ENCODE peak calls at places on chromosome 22, in seven cellular contexts. One of them, this sample, is unnamed.

GRCh38 chr22:48182896-48183805 is 1420.7 kb downstream of the TBC1D22A start:
- DNase-seq in GM04503: no peak
- DNase-seq in RWPE1: no peak
- DNase-seq in substantia nigra: no peak
- DNase-seq in prostate gland: no peak
- DNase-seq in activated CD4-positive, alpha-beta T cell treated with anti-CD3 and anti-CD28 coated beads, Interleukin-2, amount 50 U/mL, for 24 hours: no peak
- DNase-seq in hepatocyte: no peak
- DNase-seq in this sample: no peak

GRCh38 chr22:25019427-25020184 is 67.1 kb downstream of the KIAA1671 start:
- DNase-seq in GM04503: no peak
- DNase-seq in RWPE1: no peak
- DNase-seq in substantia nigra: no peak
- DNase-seq in prostate gland: no peak
- DNase-seq in activated CD4-positive, alpha-beta T cell treated with anti-CD3 and anti-CD28 coated beads, Interleukin-2, amount 50 U/mL, for 24 hours: no peak
- DNase-seq in hepatocyte: no peak
- DNase-seq in this sample: no peak

GRCh38 chr22:47307326-47307725 is 544.9 kb downstream of the TBC1D22A start:
- DNase-seq in GM04503: peak; percentile 17
- DNase-seq in RWPE1: peak; percentile 6
- DNase-seq in substantia nigra: no peak
- DNase-seq in prostate gland: no peak
- DNase-seq in activated CD4-positive, alpha-beta T cell treated with anti-CD3 and anti-CD28 coated beads, Interleukin-2, amount 50 U/mL, for 24 hours: no peak
- DNase-seq in hepatocyte: no peak
- DNase-seq in this sample: no peak

GRCh38 chr22:38657248-38657909 is 941 bp downstream of the CBY1 start:
- DNase-seq in GM04503: no peak
- DNase-seq in RWPE1: peak; percentile 28
- DNase-seq in substantia nigra: no peak
- DNase-seq in prostate gland: no peak
- DNase-seq in activated CD4-positive, alpha-beta T cell treated with anti-CD3 and anti-CD28 coated beads, Interleukin-2, amount 50 U/mL, for 24 hours: peak; percentile 10
- DNase-seq in hepatocyte: peak; percentile 52
- DNase-seq in this sample: peak; percentile 8

GRCh38 chr22:36184433-36185035 is 17.1 kb downstream of the APOL4 start:
- DNase-seq in GM04503: no peak
- DNase-seq in RWPE1: no peak
- DNase-seq in substantia nigra: no peak
- DNase-seq in prostate gland: no peak
- DNase-seq in activated CD4-positive, alpha-beta T cell treated with anti-CD3 and anti-CD28 coated beads, Interleukin-2, amount 50 U/mL, for 24 hours: no peak
- DNase-seq in hepatocyte: no peak
- DNase-seq in this sample: no peak

GRCh38 chr22:25062378-25063095 is 110.0 kb downstream of the KIAA1671 start:
- DNase-seq in GM04503: no peak
- DNase-seq in RWPE1: no peak
- DNase-seq in substantia nigra: no peak
- DNase-seq in prostate gland: no peak
- DNase-seq in activated CD4-positive, alpha-beta T cell treated with anti-CD3 and anti-CD28 coated beads, Interleukin-2, amount 50 U/mL, for 24 hours: peak; percentile 37
- DNase-seq in hepatocyte: no peak
- DNase-seq in this sample: no peak

GRCh38 chr22:46102752-46103151 is 47.6 kb upstream of the PPARA start:
- DNase-seq in GM04503: no peak
- DNase-seq in RWPE1: no peak
- DNase-seq in substantia nigra: no peak
- DNase-seq in prostate gland: no peak
- DNase-seq in activated CD4-positive, alpha-beta T cell treated with anti-CD3 and anti-CD28 coated beads, Interleukin-2, amount 50 U/mL, for 24 hours: no peak
- DNase-seq in hepatocyte: no peak
- DNase-seq in this sample: no peak

GRCh38 chr22:43917523-43917922 is 6.1 kb upstream of the PNPLA3 start:
- DNase-seq in GM04503: no peak
- DNase-seq in RWPE1: no peak
- DNase-seq in substantia nigra: no peak
- DNase-seq in prostate gland: no peak
- DNase-seq in activated CD4-positive, alpha-beta T cell treated with anti-CD3 and anti-CD28 coated beads, Interleukin-2, amount 50 U/mL, for 24 hours: no peak
- DNase-seq in hepatocyte: no peak
- DNase-seq in this sample: no peak

GRCh38 chr22:23146842-23147205 is 1.5 kb downstream of the RAB36 start:
- DNase-seq in GM04503: no peak
- DNase-seq in RWPE1: no peak
- DNase-seq in substantia nigra: no peak
- DNase-seq in prostate gland: no peak
- DNase-seq in activated CD4-positive, alpha-beta T cell treated with anti-CD3 and anti-CD28 coated beads, Interleukin-2, amount 50 U/mL, for 24 hours: no peak
- DNase-seq in hepatocyte: no peak
- DNase-seq in this sample: no peak

GRCh38 chr22:46064966-46065666 is 85.2 kb upstream of the PPARA start:
- DNase-seq in GM04503: no peak
- DNase-seq in RWPE1: no peak
- DNase-seq in substantia nigra: no peak
- DNase-seq in prostate gland: no peak
- DNase-seq in activated CD4-positive, alpha-beta T cell treated with anti-CD3 and anti-CD28 coated beads, Interleukin-2, amount 50 U/mL, for 24 hours: no peak
- DNase-seq in hepatocyte: no peak
- DNase-seq in this sample: no peak

GRCh38 chr22:39518996-39519680 is 1.2 kb upstream of the ATF4 start:
- DNase-seq in GM04503: no peak
- DNase-seq in RWPE1: peak; percentile 28
- DNase-seq in substantia nigra: no peak
- DNase-seq in prostate gland: no peak
- DNase-seq in activated CD4-positive, alpha-beta T cell treated with anti-CD3 and anti-CD28 coated beads, Interleukin-2, amount 50 U/mL, for 24 hours: no peak
- DNase-seq in hepatocyte: peak; percentile 56
- DNase-seq in this sample: peak; percentile 70